ENCODE peak calls at places on chromosomes 7 and 10, in five cellular contexts. One of them, this sample, is unnamed.
A peak's percentile ranks its signal among the peaks of the same experiment; 100 is the strongest.

GRCh38 chr10:23826399-23826798 is 382.5 kb upstream of the KIAA1217 start:
- DNase-seq in choroid plexus epithelial cell: peak; percentile 12
- DNase-seq in left colon: no peak
- DNase-seq in T-helper 1 cell: no peak
- DNase-seq in AML-193: no peak
- DNase-seq in this sample: peak; percentile 5

GRCh38 chr10:124117879-124118278 is 24.5 kb upstream of the CHST15 start:
- DNase-seq in choroid plexus epithelial cell: no peak
- DNase-seq in left colon: no peak
- DNase-seq in T-helper 1 cell: no peak
- DNase-seq in AML-193: no peak
- DNase-seq in this sample: no peak

GRCh38 chr10:16976803-16977202 is 152.8 kb downstream of the CUBN start:
- DNase-seq in choroid plexus epithelial cell: no peak
- DNase-seq in left colon: no peak
- DNase-seq in T-helper 1 cell: no peak
- DNase-seq in AML-193: no peak
- DNase-seq in this sample: no peak

GRCh38 chr10:19819419-19820033 is 3.3 kb downstream of the PLXDC2 start:
- DNase-seq in choroid plexus epithelial cell: peak; percentile 76
- DNase-seq in left colon: no peak
- DNase-seq in T-helper 1 cell: no peak
- DNase-seq in AML-193: peak; percentile 71
- DNase-seq in this sample: peak; percentile 64

GRCh38 chr10:130194194-130194990 is 58.2 kb downstream of the GLRX3 start:
- DNase-seq in choroid plexus epithelial cell: peak; percentile 22
- DNase-seq in left colon: no peak
- DNase-seq in T-helper 1 cell: no peak
- DNase-seq in AML-193: no peak
- DNase-seq in this sample: no peak

GRCh38 chr10:77196616-77197015 is 441.0 kb downstream of the KCNMA1 start:
- DNase-seq in choroid plexus epithelial cell: no peak
- DNase-seq in left colon: no peak
- DNase-seq in T-helper 1 cell: no peak
- DNase-seq in AML-193: no peak
- DNase-seq in this sample: peak; percentile 48

GRCh38 chr7:129351320-129351719 is 82.9 kb upstream of the STRIP2 start:
- DNase-seq in choroid plexus epithelial cell: peak; percentile 67
- DNase-seq in left colon: no peak
- DNase-seq in T-helper 1 cell: no peak
- DNase-seq in AML-193: no peak
- DNase-seq in this sample: peak; percentile 20

GRCh38 chr10:31591569-31591968 is 272.6 kb downstream of the ZEB1 start:
- DNase-seq in choroid plexus epithelial cell: no peak
- DNase-seq in left colon: no peak
- DNase-seq in T-helper 1 cell: no peak
- DNase-seq in AML-193: no peak
- DNase-seq in this sample: no peak

GRCh38 chr7:56092789-56093531 is at the start of gene PHKG1:
- DNase-seq in choroid plexus epithelial cell: peak; percentile 89
- DNase-seq in left colon: peak; percentile 62
- DNase-seq in T-helper 1 cell: no peak
- DNase-seq in AML-193: no peak
- DNase-seq in this sample: peak; percentile 74

GRCh38 chr10:96991313-96991841 is 159.3 kb downstream of the LCOR start:
- DNase-seq in choroid plexus epithelial cell: peak; percentile 88
- DNase-seq in left colon: no peak
- DNase-seq in T-helper 1 cell: no peak
- DNase-seq in AML-193: no peak
- DNase-seq in this sample: peak; percentile 67

GRCh38 chr7:19930051-19930450 is 156.6 kb upstream of the TMEM196 start:
- DNase-seq in choroid plexus epithelial cell: no peak
- DNase-seq in left colon: no peak
- DNase-seq in T-helper 1 cell: no peak
- DNase-seq in AML-193: no peak
- DNase-seq in this sample: no peak

GRCh38 chr10:96719205-96719604 is 1.1 kb downstream of the PIK3AP1 start:
- DNase-seq in choroid plexus epithelial cell: no peak
- DNase-seq in left colon: no peak
- DNase-seq in T-helper 1 cell: no peak
- DNase-seq in AML-193: no peak
- DNase-seq in this sample: no peak

GRCh38 chr10:101441539-101442455 is 87.8 kb downstream of the BTRC start:
- DNase-seq in choroid plexus epithelial cell: peak; percentile 90
- DNase-seq in left colon: no peak
- DNase-seq in T-helper 1 cell: no peak
- DNase-seq in AML-193: peak; percentile 77
- DNase-seq in this sample: peak; percentile 74

GRCh38 chr7:97422046-97422445 is 304.5 kb downstream of the SDHAF3 start:
- DNase-seq in choroid plexus epithelial cell: no peak
- DNase-seq in left colon: no peak
- DNase-seq in T-helper 1 cell: no peak
- DNase-seq in AML-193: no peak
- DNase-seq in this sample: no peak

GRCh38 chr7:124712017-124712416 is 53.6 kb downstream of the GPR37 start:
- DNase-seq in choroid plexus epithelial cell: peak; percentile 43
- DNase-seq in left colon: no peak
- DNase-seq in T-helper 1 cell: no peak
- DNase-seq in AML-193: no peak
- DNase-seq in this sample: no peak

GRCh38 chr10:118595598-118596425 is at the start of gene PRLHR:
- DNase-seq in choroid plexus epithelial cell: peak; percentile 32
- DNase-seq in left colon: no peak
- DNase-seq in T-helper 1 cell: no peak
- DNase-seq in AML-193: no peak
- DNase-seq in this sample: peak; percentile 13

GRCh38 chr10:132538031-132538789 is 623 bp downstream of the INPP5A start:
- DNase-seq in choroid plexus epithelial cell: no peak
- DNase-seq in left colon: peak; percentile 39
- DNase-seq in T-helper 1 cell: no peak
- DNase-seq in AML-193: no peak
- DNase-seq in this sample: no peak

GRCh38 chr10:78980354-78980753 is 88.4 kb upstream of the ZMIZ1 start:
- DNase-seq in choroid plexus epithelial cell: no peak
- DNase-seq in left colon: no peak
- DNase-seq in T-helper 1 cell: no peak
- DNase-seq in AML-193: no peak
- DNase-seq in this sample: no peak

GRCh38 chr7:74149556-74149955 is 24.6 kb upstream of the EIF4H start:
- DNase-seq in choroid plexus epithelial cell: no peak
- DNase-seq in left colon: no peak
- DNase-seq in T-helper 1 cell: no peak
- DNase-seq in AML-193: no peak
- DNase-seq in this sample: no peak

GRCh38 chr7:98867271-98867701 is 2.5 kb downstream of the TMEM130 start:
- DNase-seq in choroid plexus epithelial cell: peak; percentile 20
- DNase-seq in left colon: no peak
- DNase-seq in T-helper 1 cell: no peak
- DNase-seq in AML-193: no peak
- DNase-seq in this sample: no peak

GRCh38 chr7:77538186-77538907 is 1.3 kb downstream of the PTPN12 start:
- DNase-seq in choroid plexus epithelial cell: peak; percentile 85
- DNase-seq in left colon: peak; percentile 92
- DNase-seq in T-helper 1 cell: no peak
- DNase-seq in AML-193: peak; percentile 59
- DNase-seq in this sample: peak; percentile 89

GRCh38 chr10:86047588-86047987 is 319.0 kb downstream of the GRID1 start:
- DNase-seq in choroid plexus epithelial cell: no peak
- DNase-seq in left colon: no peak
- DNase-seq in T-helper 1 cell: no peak
- DNase-seq in AML-193: no peak
- DNase-seq in this sample: no peak

GRCh38 chr10:22427890-22428571 is 82.7 kb downstream of the SPAG6 start:
- DNase-seq in choroid plexus epithelial cell: peak; percentile 72
- DNase-seq in left colon: no peak
- DNase-seq in T-helper 1 cell: no peak
- DNase-seq in AML-193: no peak
- DNase-seq in this sample: peak; percentile 55

GRCh38 chr10:69630651-69631400 is 779 bp downstream of the FAM241B start:
- DNase-seq in choroid plexus epithelial cell: no peak
- DNase-seq in left colon: no peak
- DNase-seq in T-helper 1 cell: no peak
- DNase-seq in AML-193: no peak
- DNase-seq in this sample: no peak

GRCh38 chr7:33773053-33773452 is 132.3 kb upstream of the BMPER start:
- DNase-seq in choroid plexus epithelial cell: no peak
- DNase-seq in left colon: no peak
- DNase-seq in T-helper 1 cell: no peak
- DNase-seq in AML-193: no peak
- DNase-seq in this sample: peak; percentile 50

GRCh38 chr10:51768886-51769285 is 69.5 kb upstream of the CSTF2T start:
- DNase-seq in choroid plexus epithelial cell: no peak
- DNase-seq in left colon: no peak
- DNase-seq in T-helper 1 cell: no peak
- DNase-seq in AML-193: no peak
- DNase-seq in this sample: no peak

GRCh38 chr10:33010132-33011037 is 52.4 kb upstream of the ITGB1 start:
- DNase-seq in choroid plexus epithelial cell: peak; percentile 84
- DNase-seq in left colon: no peak
- DNase-seq in T-helper 1 cell: no peak
- DNase-seq in AML-193: no peak
- DNase-seq in this sample: peak; percentile 70

GRCh38 chr10:72511414-72511813 is 114.5 kb downstream of the MICU1 start:
- DNase-seq in choroid plexus epithelial cell: no peak
- DNase-seq in left colon: no peak
- DNase-seq in T-helper 1 cell: no peak
- DNase-seq in AML-193: peak; percentile 95
- DNase-seq in this sample: no peak